ENCODE peak calls at places on chromosome 6, in seven cellular contexts. T, V, O, D, B, I and Z are unnamed samples.

GRCh38 chr6:88855521-88856152 is 107.8 kb downstream of the RNGTT start:
- DNase-seq in B (no peak), T (no peak), I (peak; percentile 31), V (no peak), O (no peak), D (no peak), Z (no peak)

GRCh38 chr6:12363651-12364381 is 73.7 kb downstream of the EDN1 start:
- DNase-seq in V (peak; percentile 95), T (no peak), I (no peak), B (no peak), D (no peak), O (no peak), Z (no peak)

GRCh38 chr6:98941319-98941718 is 6.4 kb downstream of the FBXL4 start:
- DNase-seq in D (no peak), B (no peak), V (no peak), O (no peak), T (no peak), I (no peak), Z (no peak)

GRCh38 chr6:6784514-6785162 is 196.1 kb downstream of the LY86 start:
- DNase-seq in B (no peak), O (no peak), I (no peak), T (no peak), D (no peak), V (no peak), Z (no peak)

GRCh38 chr6:75203721-75204120 is 2.1 kb downstream of the COL12A1 start:
- DNase-seq in V (no peak), B (peak; percentile 38), D (no peak), I (peak; percentile 36), T (no peak), O (no peak), Z (no peak)

GRCh38 chr6:31663961-31664789 is 622 bp downstream of the GPANK1 start:
- DNase-seq in T (peak; percentile 64), B (peak; percentile 63), V (no peak), O (no peak), D (no peak), I (peak; percentile 89), Z (no peak)

GRCh38 chr6:153965996-153966395 is 73.0 kb upstream of the OPRM1 start:
- DNase-seq in O (peak; percentile 8), B (no peak), T (no peak), D (no peak), I (no peak), V (no peak), Z (peak; percentile 56)

GRCh38 chr6:9532621-9533557 is 882.0 kb downstream of the TFAP2A start:
- DNase-seq in V (no peak), O (no peak), I (no peak), T (no peak), D (no peak), B (no peak), Z (no peak)

GRCh38 chr6:32401564-32401963 is 5.4 kb downstream of the BTNL2 start:
- DNase-seq in O (no peak), I (no peak), B (no peak), V (no peak), T (no peak), D (no peak), Z (no peak)

GRCh38 chr6:154933181-154933827 is 61.8 kb upstream of the TIAM2 start:
- DNase-seq in V (no peak), B (no peak), T (no peak), D (no peak), I (peak; percentile 32), O (no peak), Z (no peak)

GRCh38 chr6:137362878-137363804 is 131.1 kb downstream of the OLIG3 start:
- DNase-seq in O (no peak), D (no peak), I (no peak), V (no peak), T (no peak), B (no peak), Z (no peak)

GRCh38 chr6:142398353-142398752 is 96.5 kb downstream of the ADGRG6 start:
- DNase-seq in D (no peak), I (no peak), T (no peak), V (no peak), O (no peak), B (no peak), Z (no peak)

GRCh38 chr6:144689503-144690040 is 404.4 kb downstream of the UTRN start:
- DNase-seq in B (no peak), D (no peak), V (no peak), O (no peak), T (no peak), I (no peak), Z (no peak)

GRCh38 chr6:13355969-13356368 is 27.6 kb upstream of the TBC1D7 start:
- DNase-seq in D (no peak), B (no peak), I (peak; percentile 14), O (peak; percentile 57), V (peak; percentile 92), T (no peak), Z (no peak)

GRCh38 chr6:31947864-31948263 is 2.0 kb downstream of the CFB start:
- DNase-seq in I (no peak), O (no peak), D (no peak), B (no peak), V (no peak), T (no peak), Z (no peak)

GRCh38 chr6:15368873-15369272 is 123.0 kb downstream of the JARID2 start:
- DNase-seq in B (no peak), I (no peak), D (no peak), V (no peak), O (no peak), T (no peak), Z (no peak)

GRCh38 chr6:117976030-117976651 is 69.1 kb downstream of the SLC35F1 start:
- DNase-seq in O (peak; percentile 15), D (no peak), V (no peak), T (no peak), B (no peak), I (peak; percentile 44), Z (no peak)

GRCh38 chr6:91317247-91317646 is 730.4 kb upstream of the MAP3K7 start:
- DNase-seq in T (no peak), D (no peak), O (no peak), V (no peak), B (no peak), I (peak; percentile 1), Z (no peak)

GRCh38 chr6:43303751-43304331 is 4.8 kb downstream of the CRIP3 start:
- DNase-seq in T (no peak), I (no peak), V (no peak), D (no peak), O (no peak), B (no peak), Z (no peak)

GRCh38 chr6:15129872-15130271 is 116.0 kb upstream of the JARID2 start:
- DNase-seq in O (no peak), T (no peak), B (no peak), V (no peak), D (no peak), I (no peak), Z (no peak)

GRCh38 chr6:84033523-84034451 is at the start of gene MRAP2:
- DNase-seq in T (peak; percentile 84), D (no peak), I (no peak), B (peak; percentile 24), V (no peak), O (no peak), Z (no peak)

GRCh38 chr6:165574220-165574619 is 88.8 kb downstream of the PDE10A start:
- DNase-seq in B (no peak), D (no peak), I (no peak), O (no peak), V (no peak), T (no peak), Z (no peak)

GRCh38 chr6:15427360-15428070 is 181.6 kb downstream of the JARID2 start:
- DNase-seq in V (no peak), I (peak; percentile 62), D (no peak), B (no peak), O (no peak), T (peak; percentile 47), Z (no peak)

GRCh38 chr6:130683761-130684517 is 143.3 kb upstream of the SMLR1 start:
- DNase-seq in I (no peak), B (no peak), O (no peak), V (no peak), T (no peak), D (no peak), Z (no peak)

GRCh38 chr6:130677766-130678165 is 149.4 kb upstream of the SMLR1 start:
- DNase-seq in I (no peak), D (no peak), V (no peak), O (no peak), T (no peak), B (no peak), Z (no peak)

GRCh38 chr6:130680118-130680517 is 147.1 kb upstream of the SMLR1 start:
- DNase-seq in B (no peak), D (no peak), V (no peak), I (peak; percentile 19), T (no peak), O (no peak), Z (no peak)

GRCh38 chr6:130679684-130680083 is 147.5 kb upstream of the SMLR1 start:
- DNase-seq in T (no peak), O (no peak), V (no peak), I (no peak), D (no peak), B (no peak), Z (no peak)

DNA sequence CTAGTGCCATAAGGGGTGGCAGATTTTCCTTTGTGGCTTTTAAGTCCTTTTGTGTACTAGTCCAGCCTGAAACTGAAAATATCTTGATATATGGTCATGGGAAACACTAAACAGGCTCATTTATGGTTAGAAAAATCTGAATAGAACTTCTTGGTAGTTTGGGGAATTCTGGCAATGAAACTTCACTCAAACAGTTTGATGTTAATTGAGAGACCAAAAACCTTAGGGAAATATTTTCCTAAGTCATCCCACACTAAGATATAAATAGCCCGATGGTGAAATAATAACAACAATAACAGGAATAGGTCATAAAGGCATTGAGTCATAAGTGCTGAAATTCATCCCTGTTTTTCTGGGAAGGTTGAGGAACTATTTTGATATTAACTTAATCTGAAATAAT is 146.2 kb upstream of the SMLR1 start:
- DNase-seq in I (peak; percentile 65), B (no peak), V (no peak), T (no peak), D (no peak), O (no peak), Z (no peak)
- H3K27ac ChIP-seq in I (no peak overlapping the region), B (peak overlapping the region; percentile 67), V (no peak overlapping the region), T (no peak overlapping the region), D (no peak overlapping the region), O (no peak overlapping the region), Z (no peak overlapping the region)

GRCh38 chr6:5712349-5713215 is 294.1 kb downstream of the NRN1 start:
- DNase-seq in V (no peak), I (no peak), O (no peak), T (no peak), D (no peak), B (no peak), Z (no peak)
- H3K27ac ChIP-seq in V (no peak overlapping the region), I (no peak overlapping the region), O (no peak overlapping the region), T (no peak overlapping the region), D (no peak overlapping the region), B (no peak overlapping the region), Z (no peak overlapping the region)

GRCh38 chr6:34276191-34276590 is 27.4 kb upstream of the SMIM29 start:
- DNase-seq in B (no peak), O (no peak), D (no peak), V (no peak), I (no peak), T (no peak), Z (no peak)
- H3K27ac ChIP-seq in B (no peak overlapping the region), O (no peak overlapping the region), D (no peak overlapping the region), V (no peak overlapping the region), I (no peak overlapping the region), T (no peak overlapping the region), Z (no peak overlapping the region)

DNA sequence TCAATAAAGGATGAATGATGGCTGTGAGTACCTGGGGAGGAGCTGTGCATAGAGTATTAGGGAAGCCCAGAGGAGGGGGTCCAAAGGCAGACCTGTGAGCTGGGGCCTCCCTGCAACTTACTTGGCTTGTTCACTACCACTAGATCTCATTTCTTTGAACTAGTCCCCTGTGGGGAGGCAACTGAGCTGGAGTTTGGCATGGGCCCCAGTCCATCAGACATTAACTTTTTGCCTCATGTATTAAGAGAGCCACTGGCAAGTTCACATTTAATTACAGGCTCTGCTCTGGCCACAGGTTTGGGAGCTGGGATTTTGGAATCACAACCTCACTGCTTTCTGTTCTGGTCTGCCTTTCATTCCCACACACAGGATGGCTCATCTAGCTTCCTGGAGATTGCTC is 254.1 kb downstream of the PRL start:
- DNase-seq in B (no peak), D (no peak), T (no peak), V (no peak), O (no peak), I (no peak), Z (no peak)
- H3K27ac ChIP-seq in B (peak overlapping the region; percentile 25), D (no peak overlapping the region), T (no peak overlapping the region), V (no peak overlapping the region), O (no peak overlapping the region), I (peak overlapping the region; percentile 67), Z (no peak overlapping the region)